ENCODE peak calls at places on chromosomes 2 and 18, in seven cellular contexts. W is HFF-Myc; B is CD8-positive, alpha-beta memory T cell; O is heart left ventricle; T is lower leg skin; H is right cardiac atrium; Y is AG10803. M is an unnamed sample.

GRCh38 chr18:44325903-44326650 is 354.6 kb upstream of the SETBP1 start:
- DNase-seq in Y (peak), H (peak), O (peak), T (peak), B (no peak), W (peak), M (no peak)

GRCh38 chr2:174796319-174796771 is 32.1 kb upstream of the CHRNA1 start:
- DNase-seq in T (no peak), B (no peak), W (no peak), O (no peak), Y (peak), H (no peak), M (no peak)

GRCh38 chr2:157307021-157307420 is 18.6 kb downstream of the ERMN start:
- DNase-seq in T (no peak), O (no peak), H (no peak), Y (peak), W (no peak), B (no peak), M (no peak)

GRCh38 chr2:101870444-101870843 is 121.3 kb upstream of the IL1R2 start:
- DNase-seq in T (no peak), H (no peak), O (no peak), Y (no peak), W (no peak), B (no peak), M (no peak)

GRCh38 chr18:61635901-61636528 is 256.8 kb downstream of the RNF152 start:
- DNase-seq in Y (peak), B (no peak), O (peak), H (peak), W (no peak), T (peak), M (no peak)

GRCh38 chr2:230976671-230977171 is 19.2 kb upstream of the SPATA3 start:
- DNase-seq in T (no peak), O (no peak), Y (no peak), B (no peak), H (no peak), W (no peak), M (no peak)

GRCh38 chr18:26722582-26722931 is 142.9 kb downstream of the AQP4 start:
- DNase-seq in T (no peak), B (no peak), O (no peak), W (no peak), H (no peak), Y (no peak), M (no peak)

GRCh38 chr2:9838391-9838790 is 4.9 kb upstream of the TAF1B start:
- DNase-seq in B (no peak), H (no peak), W (no peak), O (no peak), T (no peak), Y (no peak), M (no peak)

GRCh38 chr2:85511008-85511895 is 27.7 kb upstream of the MAT2A start:
- DNase-seq in Y (no peak), B (no peak), T (no peak), H (no peak), O (no peak), W (no peak), M (no peak)

GRCh38 chr2:14614011-14614410 is 18.5 kb upstream of the LRATD1 start:
- DNase-seq in T (no peak), H (no peak), Y (peak), B (no peak), W (no peak), O (no peak), M (no peak)

GRCh38 chr18:35513181-35513932 is 15.6 kb upstream of the INO80C start:
- DNase-seq in T (no peak), O (peak), H (peak), B (no peak), W (no peak), Y (peak), M (no peak)

GRCh38 chr2:234980476-234981187 is 28.8 kb downstream of the SH3BP4 start:
- DNase-seq in T (no peak), H (peak), W (no peak), O (no peak), B (no peak), Y (no peak), M (no peak)

GRCh38 chr2:238096311-238097011 is 3.7 kb upstream of the ESPNL start:
- DNase-seq in B (no peak), Y (no peak), O (no peak), H (no peak), W (no peak), T (no peak), M (no peak)

GRCh38 chr18:28075501-28075900 is 101.4 kb downstream of the CDH2 start:
- DNase-seq in H (no peak), W (no peak), Y (no peak), T (no peak), B (no peak), O (no peak), M (no peak)

GRCh38 chr2:200455958-200456421 is 53.9 kb downstream of the KCTD18 start:
- DNase-seq in Y (no peak), O (no peak), T (no peak), W (no peak), B (no peak), H (peak), M (no peak)

GRCh38 chr2:20930928-20931327 is 108.0 kb upstream of the LDAH start:
- DNase-seq in T (no peak), W (peak), O (no peak), Y (peak), H (no peak), B (no peak), M (no peak)

GRCh38 chr2:212484563-212485080 is 54.0 kb downstream of the ERBB4 start:
- DNase-seq in H (no peak), Y (peak), T (no peak), O (no peak), B (no peak), W (no peak), M (no peak)

GRCh38 chr2:20326163-20326780 is 24.4 kb downstream of the PUM2 start:
- DNase-seq in W (peak), B (peak), T (peak), O (peak), Y (peak), H (peak), M (no peak)

GRCh38 chr2:209960676-209961630 is 41.5 kb upstream of the RPE start:
- DNase-seq in B (peak), W (peak), O (peak), Y (peak), H (peak), T (no peak), M (no peak)

GRCh38 chr2:1593371-1594205 is 150.7 kb downstream of the PXDN start:
- DNase-seq in Y (peak), O (peak), T (no peak), B (peak), H (peak), W (peak), M (no peak)

GRCh38 chr2:28956890-28957289 is 24.2 kb upstream of the TOGARAM2 start:
- DNase-seq in W (no peak), Y (peak), T (no peak), H (peak), B (no peak), O (no peak), M (no peak)
- H3K4me3 ChIP-seq in W (no peak), Y (no peak), T (no peak), H (no peak), B (peak), O (no peak), M (peak)

GRCh38 chr2:228653884-228654283 is 472.4 kb upstream of the SPHKAP start:
- DNase-seq in W (no peak), T (no peak), B (no peak), H (no peak), O (no peak), Y (no peak), M (no peak)
- H3K4me3 ChIP-seq in W (no peak), T (no peak), B (no peak), H (no peak), O (no peak), Y (no peak), M (no peak)

GRCh38 chr2:203237501-203238238 is 1.1 kb upstream of the CYP20A1 start:
- DNase-seq in W (no peak), T (no peak), B (no peak), H (no peak), O (no peak), Y (no peak), M (no peak)
- H3K4me3 ChIP-seq in W (peak), T (no peak), B (no peak), H (peak), O (no peak), Y (peak), M (peak)

DNA sequence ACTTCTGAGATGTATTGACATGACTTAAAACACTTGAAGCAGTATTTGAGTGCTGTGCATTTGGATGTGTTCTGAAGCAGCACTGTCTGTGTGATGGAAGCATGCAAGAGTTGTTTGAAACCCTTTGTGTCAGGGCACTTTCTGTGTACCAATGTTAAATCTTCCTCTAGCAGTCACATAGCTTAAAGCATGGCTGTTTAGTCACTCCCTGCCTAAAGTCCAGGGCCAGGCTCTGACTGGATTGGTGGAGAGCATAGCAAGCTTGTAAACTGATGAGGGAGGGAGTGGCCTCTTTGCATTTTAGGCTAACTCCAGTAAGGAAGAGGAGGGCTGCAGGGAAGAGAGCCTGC is 73.5 kb downstream of the MYO1B start:
- DNase-seq in O (no peak), Y (peak), W (peak), H (no peak), B (no peak), T (no peak), M (no peak)
- H3K4me3 ChIP-seq in O (no peak), Y (no peak), W (no peak), H (no peak), B (no peak), T (no peak), M (no peak)

GRCh38 chr18:13137041-13137938 is 81.3 kb upstream of the LDLRAD4 start:
- DNase-seq in W (no peak), O (peak), H (peak), B (peak), T (no peak), Y (no peak), M (no peak)
- H3K4me3 ChIP-seq in W (peak), O (peak), H (peak), B (peak), T (peak), Y (peak), M (peak)

DNA sequence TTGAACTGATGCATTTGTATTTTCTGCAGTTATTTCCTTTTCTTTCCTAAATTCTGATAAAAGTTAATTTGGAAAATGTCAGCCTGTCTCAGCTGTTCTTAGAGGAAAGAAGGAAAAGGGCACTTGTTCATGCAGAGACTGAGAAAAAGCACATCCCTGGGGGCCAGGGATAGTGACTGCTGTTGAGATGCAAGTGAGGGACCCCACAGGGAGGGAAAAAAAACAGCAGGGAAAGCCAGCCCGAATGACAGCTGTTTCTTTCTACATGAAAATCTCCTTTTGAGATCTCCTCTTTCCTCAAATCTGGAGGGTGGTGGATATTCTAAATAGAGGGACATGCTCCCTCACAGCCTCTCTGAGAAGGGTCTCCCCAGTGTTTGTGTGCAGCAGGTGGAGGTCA is 14.0 kb upstream of the MTA3 start:
- DNase-seq in T (no peak), B (no peak), O (no peak), W (no peak), Y (no peak), H (no peak), M (no peak)
- H3K4me3 ChIP-seq in T (no peak), B (no peak), O (no peak), W (no peak), Y (no peak), H (no peak), M (no peak)

GRCh38 chr2:113754989-113755689 is 1.3 kb downstream of the SLC35F5 start:
- DNase-seq in O (no peak), B (no peak), T (no peak), H (no peak), Y (no peak), W (no peak), M (no peak)

GRCh38 chr2:113756088-113757058 is at the start of gene SLC35F5:
- DNase-seq in H (peak), W (peak), O (peak), B (peak), Y (peak), T (peak), M (peak)

GRCh38 chr2:113757059-113757657 is 716 bp upstream of the SLC35F5 start:
- DNase-seq in B (peak), W (no peak), T (no peak), H (no peak), O (peak), Y (no peak), M (no peak)

GRCh38 chr2:113755690-113756063 is 765 bp downstream of the SLC35F5 start:
- DNase-seq in W (no peak), Y (no peak), T (no peak), B (no peak), O (no peak), H (no peak), M (no peak)

GRCh38 chr2:113754160-113754559 is 2.3 kb downstream of the SLC35F5 start:
- DNase-seq in B (no peak), T (no peak), O (no peak), Y (no peak), H (no peak), W (no peak), M (no peak)
- H3K4me3 ChIP-seq in B (no peak), T (no peak), O (no peak), Y (no peak), H (no peak), W (peak), M (peak)

GRCh38 chr2:108904680-108905079 is 84.3 kb downstream of the EDAR start:
- DNase-seq in T (no peak), W (no peak), B (no peak), H (no peak), Y (no peak), O (no peak), M (no peak)
- H3K4me3 ChIP-seq in T (no peak), W (no peak), B (no peak), H (no peak), Y (no peak), O (no peak), M (no peak)

DNA sequence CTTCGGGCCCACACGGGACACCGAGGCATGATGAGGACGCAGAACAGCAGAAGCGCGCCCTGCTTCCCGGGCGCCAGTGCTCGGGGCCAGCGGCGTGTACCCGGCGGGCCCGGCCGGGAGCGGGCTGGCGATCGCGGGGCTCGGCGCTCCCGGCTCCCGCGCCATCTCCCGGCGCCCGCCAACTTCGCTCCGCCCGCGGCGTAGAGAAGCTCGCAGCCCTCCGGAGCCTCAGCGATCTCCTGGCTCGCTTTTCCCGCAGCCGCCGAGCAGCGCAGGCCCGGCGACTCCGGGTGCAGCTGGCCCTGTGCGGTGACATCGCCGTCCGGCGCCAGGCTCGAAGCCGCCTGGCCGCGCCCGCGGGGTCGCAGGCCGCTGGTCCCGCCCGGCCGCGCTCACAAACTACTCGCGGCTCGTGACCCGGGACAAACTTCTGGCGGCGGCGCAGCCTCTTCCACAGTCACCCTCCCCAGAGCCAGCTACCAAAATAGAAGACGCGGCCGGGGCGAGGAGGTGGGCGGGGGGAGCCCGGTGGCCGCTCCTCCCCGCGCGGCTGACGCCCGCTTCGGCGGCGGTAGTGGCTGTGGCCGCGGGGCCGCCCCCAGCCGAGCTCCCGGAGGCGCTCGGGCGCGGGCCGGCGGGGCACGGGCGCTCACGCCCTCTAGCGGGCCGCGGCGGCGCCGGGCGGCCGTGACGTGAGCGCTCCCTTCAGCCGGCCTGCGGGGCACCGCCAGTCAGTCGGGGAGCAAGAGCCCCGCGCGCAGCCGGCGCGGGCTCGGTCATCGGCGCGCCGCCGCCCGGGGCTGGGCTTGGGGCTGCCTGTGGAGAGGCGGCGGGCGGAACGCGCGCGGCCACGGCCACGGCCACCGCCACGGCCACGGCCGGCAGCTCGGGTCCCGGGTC is at the start of gene PTPRM:
- DNase-seq in T (peak), Y (peak), W (no peak), O (peak), B (no peak), H (peak), M (peak)
- H3K4me3 ChIP-seq in T (peak), Y (peak), W (peak), O (peak), B (no peak), H (peak), M (peak)

DNA sequence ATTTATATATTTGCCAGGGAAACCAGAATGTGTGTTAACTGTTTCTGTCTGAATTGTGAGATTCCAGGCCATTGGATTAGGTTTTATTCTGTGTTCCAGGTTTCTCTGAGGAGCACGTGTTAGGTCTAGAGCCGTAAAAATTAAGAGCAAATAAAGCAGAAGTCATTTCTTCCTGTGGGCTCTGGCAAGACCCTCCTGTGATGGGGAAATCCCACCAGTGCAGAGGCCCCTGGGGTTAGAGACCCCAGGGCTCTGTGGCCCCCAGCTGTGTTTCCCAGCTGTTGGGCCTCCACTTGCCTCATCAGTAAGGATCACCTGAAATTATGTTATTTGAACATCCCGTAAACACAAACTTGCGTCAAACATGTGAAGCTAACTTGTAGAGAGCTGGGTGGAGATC is 50.2 kb downstream of the HK2 start:
- DNase-seq in B (no peak), O (no peak), W (no peak), T (no peak), Y (no peak), H (no peak), M (no peak)
- H3K4me3 ChIP-seq in B (no peak), O (no peak), W (no peak), T (no peak), Y (no peak), H (no peak), M (no peak)

M was measured in thoracic aorta.